ENCODE peak calls at places on chromosomes 16 and 17, in five cellular contexts. F is GM12878, C is A549, O is SK-N-SH, T is K562. X is an unnamed sample.

GRCh38 chr17:18270046-18270850 is 9.8 kb downstream of the MIEF2 start:
- DNase-seq in T (no peak), O (no peak), F (no peak), C (no peak), X (no peak)

GRCh38 chr16:30445408-30446202 is at the start of gene SEPHS2:
- DNase-seq in O (peak; percentile 95), F (peak; percentile 84), C (peak; percentile 92), T (peak; percentile 93), X (peak; percentile 97)

GRCh38 chr17:55266051-55266957 is 1.5 kb downstream of the HLF start:
- DNase-seq in F (no peak), O (peak; percentile 43), C (no peak), T (no peak), X (no peak)

GRCh38 chr17:80254396-80255241 is 6.0 kb upstream of the RNF213 start:
- DNase-seq in F (peak; percentile 86), T (peak; percentile 70), O (peak; percentile 41), C (peak; percentile 97), X (peak; percentile 91)

GRCh38 chr17:55717898-55718735 is 4.5 kb downstream of the TMEM100 start:
- DNase-seq in O (peak; percentile 54), T (peak; percentile 47), C (peak; percentile 39), F (no peak), X (peak; percentile 68)

GRCh38 chr17:62626719-62627218 is 701 bp upstream of the MRC2 start:
- DNase-seq in O (peak; percentile 88), F (no peak), C (peak; percentile 82), T (no peak), X (peak; percentile 90)

GRCh38 chr16:12091569-12092346 is 115.2 kb downstream of the SNX29 start:
- DNase-seq in C (no peak), O (no peak), T (no peak), F (no peak), X (no peak)

GRCh38 chr16:8644513-8645140 is 23.1 kb downstream of the METTL22 start:
- DNase-seq in O (no peak), C (no peak), F (no peak), T (no peak), X (no peak)

GRCh38 chr17:31598388-31598760 is 206.9 kb downstream of the RAB11FIP4 start:
- DNase-seq in F (no peak), T (no peak), C (no peak), O (no peak), X (no peak)

GRCh38 chr17:77724876-77725615 is 233.5 kb upstream of the TNRC6C start:
- DNase-seq in O (no peak), C (no peak), T (no peak), F (peak; percentile 25), X (no peak)

GRCh38 chr17:4934173-4934979 is 2.3 kb downstream of the GP1BA start:
- DNase-seq in T (peak; percentile 28), C (no peak), O (peak; percentile 72), F (no peak), X (peak; percentile 38)

GRCh38 chr16:23402100-23402499 is 50.9 kb downstream of the COG7 start:
- DNase-seq in C (no peak), T (no peak), F (no peak), O (no peak), X (no peak)

GRCh38 chr17:28963841-28964240 is 12.5 kb upstream of the PHF12 start:
- DNase-seq in F (no peak), T (no peak), C (no peak), O (peak; percentile 4), X (no peak)

GRCh38 chr17:50495217-50495823 is 12.9 kb upstream of the MYCBPAP start:
- DNase-seq in F (no peak), T (no peak), C (no peak), O (no peak), X (no peak)

GRCh38 chr16:9844361-9844760 is 337.9 kb downstream of the GRIN2A start:
- DNase-seq in C (no peak), T (no peak), O (no peak), F (no peak), X (no peak)

GRCh38 chr16:3904875-3905274 is 24.4 kb upstream of the CREBBP start:
- DNase-seq in C (no peak), T (no peak), O (no peak), F (no peak), X (no peak)

GRCh38 chr16:66399031-66399430 is 28.1 kb upstream of the BEAN1 start:
- DNase-seq in T (no peak), O (no peak), C (no peak), F (no peak), X (peak; percentile 29)

GRCh38 chr17:63571632-63572310 is 21.5 kb downstream of the DCAF7 start:
- DNase-seq in F (no peak), C (no peak), T (peak; percentile 58), O (no peak), X (peak; percentile 93)

GRCh38 chr17:49646391-49647255 is 31.3 kb downstream of the SPOP start:
- DNase-seq in F (peak; percentile 45), T (no peak), O (no peak), C (no peak), X (peak; percentile 77)

GRCh38 chr16:2529961-2530628 is 1.1 kb downstream of the CEMP1 start:
- DNase-seq in F (no peak), C (no peak), O (peak; percentile 13), T (no peak), X (no peak)

DNA sequence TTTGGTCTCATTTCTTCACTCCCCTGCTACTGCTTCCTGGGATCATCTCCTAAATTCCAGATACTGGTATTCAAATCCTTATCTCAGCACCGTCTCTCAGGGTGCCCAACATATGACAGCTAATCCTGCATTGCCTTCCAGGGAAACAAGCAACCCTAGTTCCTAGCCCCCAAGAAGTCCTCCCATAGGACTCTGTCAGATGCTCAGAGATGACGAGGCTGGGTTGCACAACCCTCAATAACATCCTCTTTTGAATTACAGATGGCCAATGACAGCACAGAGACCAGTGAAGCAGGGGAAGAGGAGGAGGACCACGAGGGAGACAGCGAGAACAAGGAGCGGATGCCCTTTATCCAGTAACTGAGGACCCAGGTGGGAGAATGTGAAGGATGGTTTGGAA is 45.0 kb upstream of the CLEC3A start:
- DNase-seq in C (no peak), O (no peak), F (no peak), T (no peak), X (no peak)
- TF ChIP-seq RCOR1 in C (no peak), O (no peak), F (no peak), T (no peak), X (no peak)

GRCh38 chr17:56925088-56925487 is 11.2 kb upstream of the TRIM25 start:
- DNase-seq in T (no peak), F (no peak), C (no peak), O (no peak), X (no peak)
- TF ChIP-seq RCOR1 in T (no peak), F (no peak), C (no peak), O (no peak), X (no peak)

GRCh38 chr17:74568116-74568873 is 986 bp upstream of the CD300H start:
- DNase-seq in T (no peak), C (no peak), F (no peak), O (no peak), X (no peak)

GRCh38 chr17:74567397-74567796 is at the start of gene CD300H:
- DNase-seq in F (no peak), T (no peak), C (no peak), O (no peak), X (no peak)

GRCh38 chr17:74569001-74569391 is 1.7 kb upstream of the CD300H start:
- DNase-seq in O (no peak), F (no peak), T (no peak), C (no peak), X (no peak)

GRCh38 chr17:74565116-74565515 is 2.2 kb downstream of the CD300H start:
- DNase-seq in C (no peak), O (no peak), F (no peak), T (no peak), X (no peak)

DNA sequence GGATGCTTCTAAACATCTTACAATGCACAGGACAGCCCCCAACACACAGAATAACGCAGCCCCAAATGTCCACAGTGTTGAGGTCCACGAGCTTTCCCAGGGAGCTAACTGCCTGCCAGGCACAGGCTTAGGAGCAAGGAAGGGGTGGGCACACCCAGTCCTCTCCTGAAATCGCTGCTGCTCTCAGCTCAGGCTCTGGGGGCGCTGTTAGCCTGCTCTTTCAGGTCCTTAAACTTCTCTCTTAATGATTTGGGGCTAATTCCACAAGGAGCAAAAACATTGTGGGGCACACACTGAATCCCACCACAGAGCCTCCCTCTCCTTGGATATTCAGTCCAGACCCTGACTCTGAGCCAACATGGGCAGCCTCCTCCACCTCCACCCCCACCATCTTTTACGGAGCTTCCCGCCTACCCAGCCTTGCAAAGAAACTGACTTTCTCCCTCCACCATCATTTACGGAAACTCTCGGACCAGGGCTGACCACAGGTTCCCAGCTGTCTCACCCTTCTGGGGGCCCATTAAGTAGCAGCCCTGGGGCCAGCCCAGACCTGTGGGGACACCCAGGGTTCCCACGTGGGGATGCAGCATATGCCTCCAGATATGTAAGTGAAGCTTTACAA is 1.1 kb downstream of the CD300H start:
- DNase-seq in F (no peak), O (peak; percentile 82), C (peak; percentile 51), T (peak; percentile 52), X (no peak)
- TF ChIP-seq RCOR1 in F (no peak), O (no peak), C (no peak), T (no peak), X (no peak)

GRCh38 chr17:10384175-10384574 is 11.4 kb upstream of the MYH13 start:
- DNase-seq in O (no peak), T (no peak), F (no peak), C (no peak), X (no peak)
- TF ChIP-seq RCOR1 in O (no peak), T (no peak), F (no peak), C (no peak), X (no peak)

GRCh38 chr16:82835487-82836160 is 208.9 kb downstream of the CDH13 start:
- DNase-seq in C (no peak), T (no peak), F (no peak), O (no peak), X (peak; percentile 54)
- TF ChIP-seq RCOR1 in C (no peak), T (no peak), F (no peak), O (no peak), X (no peak)

X was measured in IMR-90.